ENCODE peak calls at places on chromosomes 1 and 21, in five cellular contexts. One of them, this sample, is unnamed.
A peak's percentile ranks its signal among the peaks of the same experiment; 100 is the strongest.

GRCh38 chr1:168621356-168621755 is 45.0 kb downstream of the XCL1 start:
- DNase-seq in stimulated activated CD8-positive, alpha-beta memory T cell treated with anti-CD3 and anti-CD28 coated beads, Interleukin-4, amount 100 ng/mL, for 24 hours: no peak
- DNase-seq in activated T-cell treated with anti-CD3 and anti-CD28 coated beads, Interleukin-2, amount 50 U/mL, for 48 hours: no peak
- DNase-seq in activated CD4-positive, alpha-beta T cell treated with anti-CD3 and anti-CD28 coated beads, Interleukin-2, amount 50 U/mL, for 1 hour: no peak
- DNase-seq in head of caudate nucleus: no peak
- DNase-seq in this sample: peak; percentile 56

GRCh38 chr1:201538618-201539551 is at the start of gene NAV1:
- DNase-seq in stimulated activated CD8-positive, alpha-beta memory T cell treated with anti-CD3 and anti-CD28 coated beads, Interleukin-4, amount 100 ng/mL, for 24 hours: no peak
- DNase-seq in activated T-cell treated with anti-CD3 and anti-CD28 coated beads, Interleukin-2, amount 50 U/mL, for 48 hours: no peak
- DNase-seq in activated CD4-positive, alpha-beta T cell treated with anti-CD3 and anti-CD28 coated beads, Interleukin-2, amount 50 U/mL, for 1 hour: no peak
- DNase-seq in head of caudate nucleus: peak; percentile 89
- DNase-seq in this sample: peak; percentile 89

GRCh38 chr1:196608401-196609113 is at the start of gene KCNT2:
- DNase-seq in stimulated activated CD8-positive, alpha-beta memory T cell treated with anti-CD3 and anti-CD28 coated beads, Interleukin-4, amount 100 ng/mL, for 24 hours: no peak
- DNase-seq in activated T-cell treated with anti-CD3 and anti-CD28 coated beads, Interleukin-2, amount 50 U/mL, for 48 hours: no peak
- DNase-seq in activated CD4-positive, alpha-beta T cell treated with anti-CD3 and anti-CD28 coated beads, Interleukin-2, amount 50 U/mL, for 1 hour: no peak
- DNase-seq in head of caudate nucleus: peak; percentile 53
- DNase-seq in this sample: peak; percentile 88

GRCh38 chr1:91885331-91885715 is 628 bp downstream of the TGFBR3 start:
- DNase-seq in stimulated activated CD8-positive, alpha-beta memory T cell treated with anti-CD3 and anti-CD28 coated beads, Interleukin-4, amount 100 ng/mL, for 24 hours: peak; percentile 15
- DNase-seq in activated T-cell treated with anti-CD3 and anti-CD28 coated beads, Interleukin-2, amount 50 U/mL, for 48 hours: peak; percentile 56
- DNase-seq in activated CD4-positive, alpha-beta T cell treated with anti-CD3 and anti-CD28 coated beads, Interleukin-2, amount 50 U/mL, for 1 hour: no peak
- DNase-seq in head of caudate nucleus: peak; percentile 56
- DNase-seq in this sample: peak; percentile 47

GRCh38 chr1:2391034-2391384 is 345 bp downstream of the MORN1 start:
- DNase-seq in stimulated activated CD8-positive, alpha-beta memory T cell treated with anti-CD3 and anti-CD28 coated beads, Interleukin-4, amount 100 ng/mL, for 24 hours: no peak
- DNase-seq in activated T-cell treated with anti-CD3 and anti-CD28 coated beads, Interleukin-2, amount 50 U/mL, for 48 hours: no peak
- DNase-seq in activated CD4-positive, alpha-beta T cell treated with anti-CD3 and anti-CD28 coated beads, Interleukin-2, amount 50 U/mL, for 1 hour: no peak
- DNase-seq in head of caudate nucleus: no peak
- DNase-seq in this sample: peak; percentile 42

GRCh38 chr1:28199328-28200233 is 23.1 kb upstream of the PTAFR start:
- DNase-seq in stimulated activated CD8-positive, alpha-beta memory T cell treated with anti-CD3 and anti-CD28 coated beads, Interleukin-4, amount 100 ng/mL, for 24 hours: peak; percentile 45
- DNase-seq in activated T-cell treated with anti-CD3 and anti-CD28 coated beads, Interleukin-2, amount 50 U/mL, for 48 hours: peak; percentile 77
- DNase-seq in activated CD4-positive, alpha-beta T cell treated with anti-CD3 and anti-CD28 coated beads, Interleukin-2, amount 50 U/mL, for 1 hour: peak; percentile 27
- DNase-seq in head of caudate nucleus: no peak
- DNase-seq in this sample: no peak

GRCh38 chr1:5734996-5735395 is 257.2 kb downstream of the NPHP4 start:
- DNase-seq in stimulated activated CD8-positive, alpha-beta memory T cell treated with anti-CD3 and anti-CD28 coated beads, Interleukin-4, amount 100 ng/mL, for 24 hours: no peak
- DNase-seq in activated T-cell treated with anti-CD3 and anti-CD28 coated beads, Interleukin-2, amount 50 U/mL, for 48 hours: no peak
- DNase-seq in activated CD4-positive, alpha-beta T cell treated with anti-CD3 and anti-CD28 coated beads, Interleukin-2, amount 50 U/mL, for 1 hour: no peak
- DNase-seq in head of caudate nucleus: no peak
- DNase-seq in this sample: no peak

GRCh38 chr1:212677136-212677535 is 22.5 kb downstream of the BATF3 start:
- DNase-seq in stimulated activated CD8-positive, alpha-beta memory T cell treated with anti-CD3 and anti-CD28 coated beads, Interleukin-4, amount 100 ng/mL, for 24 hours: no peak
- DNase-seq in activated T-cell treated with anti-CD3 and anti-CD28 coated beads, Interleukin-2, amount 50 U/mL, for 48 hours: no peak
- DNase-seq in activated CD4-positive, alpha-beta T cell treated with anti-CD3 and anti-CD28 coated beads, Interleukin-2, amount 50 U/mL, for 1 hour: no peak
- DNase-seq in head of caudate nucleus: no peak
- DNase-seq in this sample: no peak

GRCh38 chr1:11320153-11320936 is 47.3 kb downstream of the UBIAD1 start:
- DNase-seq in stimulated activated CD8-positive, alpha-beta memory T cell treated with anti-CD3 and anti-CD28 coated beads, Interleukin-4, amount 100 ng/mL, for 24 hours: peak; percentile 15
- DNase-seq in activated T-cell treated with anti-CD3 and anti-CD28 coated beads, Interleukin-2, amount 50 U/mL, for 48 hours: peak; percentile 65
- DNase-seq in activated CD4-positive, alpha-beta T cell treated with anti-CD3 and anti-CD28 coated beads, Interleukin-2, amount 50 U/mL, for 1 hour: peak; percentile 33
- DNase-seq in head of caudate nucleus: peak; percentile 68
- DNase-seq in this sample: no peak

GRCh38 chr21:38460171-38460742 is 38.0 kb downstream of the ERG start:
- DNase-seq in stimulated activated CD8-positive, alpha-beta memory T cell treated with anti-CD3 and anti-CD28 coated beads, Interleukin-4, amount 100 ng/mL, for 24 hours: no peak
- DNase-seq in activated T-cell treated with anti-CD3 and anti-CD28 coated beads, Interleukin-2, amount 50 U/mL, for 48 hours: no peak
- DNase-seq in activated CD4-positive, alpha-beta T cell treated with anti-CD3 and anti-CD28 coated beads, Interleukin-2, amount 50 U/mL, for 1 hour: no peak
- DNase-seq in head of caudate nucleus: no peak
- DNase-seq in this sample: peak; percentile 30

GRCh38 chr1:180586671-180587155 is 27.9 kb downstream of the OVAAL start:
- DNase-seq in stimulated activated CD8-positive, alpha-beta memory T cell treated with anti-CD3 and anti-CD28 coated beads, Interleukin-4, amount 100 ng/mL, for 24 hours: no peak
- DNase-seq in activated T-cell treated with anti-CD3 and anti-CD28 coated beads, Interleukin-2, amount 50 U/mL, for 48 hours: no peak
- DNase-seq in activated CD4-positive, alpha-beta T cell treated with anti-CD3 and anti-CD28 coated beads, Interleukin-2, amount 50 U/mL, for 1 hour: no peak
- DNase-seq in head of caudate nucleus: no peak
- DNase-seq in this sample: peak; percentile 58

GRCh38 chr1:23103001-23103879 is 65.4 kb downstream of the LUZP1 start:
- DNase-seq in stimulated activated CD8-positive, alpha-beta memory T cell treated with anti-CD3 and anti-CD28 coated beads, Interleukin-4, amount 100 ng/mL, for 24 hours: no peak
- DNase-seq in activated T-cell treated with anti-CD3 and anti-CD28 coated beads, Interleukin-2, amount 50 U/mL, for 48 hours: no peak
- DNase-seq in activated CD4-positive, alpha-beta T cell treated with anti-CD3 and anti-CD28 coated beads, Interleukin-2, amount 50 U/mL, for 1 hour: no peak
- DNase-seq in head of caudate nucleus: no peak
- DNase-seq in this sample: peak; percentile 65

GRCh38 chr1:72397786-72398185 is 115.4 kb upstream of the NEGR1 start:
- DNase-seq in stimulated activated CD8-positive, alpha-beta memory T cell treated with anti-CD3 and anti-CD28 coated beads, Interleukin-4, amount 100 ng/mL, for 24 hours: no peak
- DNase-seq in activated T-cell treated with anti-CD3 and anti-CD28 coated beads, Interleukin-2, amount 50 U/mL, for 48 hours: no peak
- DNase-seq in activated CD4-positive, alpha-beta T cell treated with anti-CD3 and anti-CD28 coated beads, Interleukin-2, amount 50 U/mL, for 1 hour: no peak
- DNase-seq in head of caudate nucleus: no peak
- DNase-seq in this sample: peak; percentile 24

GRCh38 chr1:230171337-230172015 is 104.4 kb downstream of the GALNT2 start:
- DNase-seq in stimulated activated CD8-positive, alpha-beta memory T cell treated with anti-CD3 and anti-CD28 coated beads, Interleukin-4, amount 100 ng/mL, for 24 hours: no peak
- DNase-seq in activated T-cell treated with anti-CD3 and anti-CD28 coated beads, Interleukin-2, amount 50 U/mL, for 48 hours: no peak
- DNase-seq in activated CD4-positive, alpha-beta T cell treated with anti-CD3 and anti-CD28 coated beads, Interleukin-2, amount 50 U/mL, for 1 hour: no peak
- DNase-seq in head of caudate nucleus: no peak
- DNase-seq in this sample: no peak

GRCh38 chr1:71717186-71717585 is 565.2 kb downstream of the NEGR1 start:
- DNase-seq in stimulated activated CD8-positive, alpha-beta memory T cell treated with anti-CD3 and anti-CD28 coated beads, Interleukin-4, amount 100 ng/mL, for 24 hours: no peak
- DNase-seq in activated T-cell treated with anti-CD3 and anti-CD28 coated beads, Interleukin-2, amount 50 U/mL, for 48 hours: no peak
- DNase-seq in activated CD4-positive, alpha-beta T cell treated with anti-CD3 and anti-CD28 coated beads, Interleukin-2, amount 50 U/mL, for 1 hour: no peak
- DNase-seq in head of caudate nucleus: no peak
- DNase-seq in this sample: no peak

GRCh38 chr1:217924924-217925323 is 293.8 kb downstream of the SPATA17 start:
- DNase-seq in stimulated activated CD8-positive, alpha-beta memory T cell treated with anti-CD3 and anti-CD28 coated beads, Interleukin-4, amount 100 ng/mL, for 24 hours: no peak
- DNase-seq in activated T-cell treated with anti-CD3 and anti-CD28 coated beads, Interleukin-2, amount 50 U/mL, for 48 hours: no peak
- DNase-seq in activated CD4-positive, alpha-beta T cell treated with anti-CD3 and anti-CD28 coated beads, Interleukin-2, amount 50 U/mL, for 1 hour: no peak
- DNase-seq in head of caudate nucleus: no peak
- DNase-seq in this sample: no peak

GRCh38 chr1:2598329-2598931 is 11.9 kb downstream of the PRXL2B start:
- DNase-seq in stimulated activated CD8-positive, alpha-beta memory T cell treated with anti-CD3 and anti-CD28 coated beads, Interleukin-4, amount 100 ng/mL, for 24 hours: no peak
- DNase-seq in activated T-cell treated with anti-CD3 and anti-CD28 coated beads, Interleukin-2, amount 50 U/mL, for 48 hours: no peak
- DNase-seq in activated CD4-positive, alpha-beta T cell treated with anti-CD3 and anti-CD28 coated beads, Interleukin-2, amount 50 U/mL, for 1 hour: no peak
- DNase-seq in head of caudate nucleus: no peak
- DNase-seq in this sample: no peak

GRCh38 chr1:157691285-157691920 is 9.2 kb downstream of the FCRL3 start:
- DNase-seq in stimulated activated CD8-positive, alpha-beta memory T cell treated with anti-CD3 and anti-CD28 coated beads, Interleukin-4, amount 100 ng/mL, for 24 hours: no peak
- DNase-seq in activated T-cell treated with anti-CD3 and anti-CD28 coated beads, Interleukin-2, amount 50 U/mL, for 48 hours: no peak
- DNase-seq in activated CD4-positive, alpha-beta T cell treated with anti-CD3 and anti-CD28 coated beads, Interleukin-2, amount 50 U/mL, for 1 hour: no peak
- DNase-seq in head of caudate nucleus: peak; percentile 51
- DNase-seq in this sample: peak; percentile 6

GRCh38 chr21:36835383-36835795 is 131.1 kb downstream of the HLCS start:
- DNase-seq in stimulated activated CD8-positive, alpha-beta memory T cell treated with anti-CD3 and anti-CD28 coated beads, Interleukin-4, amount 100 ng/mL, for 24 hours: no peak
- DNase-seq in activated T-cell treated with anti-CD3 and anti-CD28 coated beads, Interleukin-2, amount 50 U/mL, for 48 hours: no peak
- DNase-seq in activated CD4-positive, alpha-beta T cell treated with anti-CD3 and anti-CD28 coated beads, Interleukin-2, amount 50 U/mL, for 1 hour: no peak
- DNase-seq in head of caudate nucleus: no peak
- DNase-seq in this sample: no peak

GRCh38 chr1:202005958-202006357 is 4.4 kb upstream of the ELF3 start:
- DNase-seq in stimulated activated CD8-positive, alpha-beta memory T cell treated with anti-CD3 and anti-CD28 coated beads, Interleukin-4, amount 100 ng/mL, for 24 hours: no peak
- DNase-seq in activated T-cell treated with anti-CD3 and anti-CD28 coated beads, Interleukin-2, amount 50 U/mL, for 48 hours: no peak
- DNase-seq in activated CD4-positive, alpha-beta T cell treated with anti-CD3 and anti-CD28 coated beads, Interleukin-2, amount 50 U/mL, for 1 hour: no peak
- DNase-seq in head of caudate nucleus: peak; percentile 56
- DNase-seq in this sample: peak; percentile 45

GRCh38 chr21:43812139-43812821 is 22.9 kb downstream of the RRP1 start:
- DNase-seq in stimulated activated CD8-positive, alpha-beta memory T cell treated with anti-CD3 and anti-CD28 coated beads, Interleukin-4, amount 100 ng/mL, for 24 hours: no peak
- DNase-seq in activated T-cell treated with anti-CD3 and anti-CD28 coated beads, Interleukin-2, amount 50 U/mL, for 48 hours: no peak
- DNase-seq in activated CD4-positive, alpha-beta T cell treated with anti-CD3 and anti-CD28 coated beads, Interleukin-2, amount 50 U/mL, for 1 hour: no peak
- DNase-seq in head of caudate nucleus: no peak
- DNase-seq in this sample: no peak

GRCh38 chr1:6686294-6686693 is 15.3 kb downstream of the DNAJC11 start:
- DNase-seq in stimulated activated CD8-positive, alpha-beta memory T cell treated with anti-CD3 and anti-CD28 coated beads, Interleukin-4, amount 100 ng/mL, for 24 hours: no peak
- DNase-seq in activated T-cell treated with anti-CD3 and anti-CD28 coated beads, Interleukin-2, amount 50 U/mL, for 48 hours: no peak
- DNase-seq in activated CD4-positive, alpha-beta T cell treated with anti-CD3 and anti-CD28 coated beads, Interleukin-2, amount 50 U/mL, for 1 hour: no peak
- DNase-seq in head of caudate nucleus: no peak
- DNase-seq in this sample: peak; percentile 24

GRCh38 chr1:62691062-62691844 is 3.1 kb upstream of the DOCK7 start:
- DNase-seq in stimulated activated CD8-positive, alpha-beta memory T cell treated with anti-CD3 and anti-CD28 coated beads, Interleukin-4, amount 100 ng/mL, for 24 hours: no peak
- DNase-seq in activated T-cell treated with anti-CD3 and anti-CD28 coated beads, Interleukin-2, amount 50 U/mL, for 48 hours: no peak
- DNase-seq in activated CD4-positive, alpha-beta T cell treated with anti-CD3 and anti-CD28 coated beads, Interleukin-2, amount 50 U/mL, for 1 hour: no peak
- DNase-seq in head of caudate nucleus: peak; percentile 51
- DNase-seq in this sample: no peak

GRCh38 chr1:54012862-54013261 is 5.1 kb downstream of the LDLRAD1 start:
- DNase-seq in stimulated activated CD8-positive, alpha-beta memory T cell treated with anti-CD3 and anti-CD28 coated beads, Interleukin-4, amount 100 ng/mL, for 24 hours: no peak
- DNase-seq in activated T-cell treated with anti-CD3 and anti-CD28 coated beads, Interleukin-2, amount 50 U/mL, for 48 hours: no peak
- DNase-seq in activated CD4-positive, alpha-beta T cell treated with anti-CD3 and anti-CD28 coated beads, Interleukin-2, amount 50 U/mL, for 1 hour: no peak
- DNase-seq in head of caudate nucleus: peak; percentile 13
- DNase-seq in this sample: no peak

GRCh38 chr21:32771134-32771523 is 426 bp downstream of the PAXBP1 start:
- DNase-seq in stimulated activated CD8-positive, alpha-beta memory T cell treated with anti-CD3 and anti-CD28 coated beads, Interleukin-4, amount 100 ng/mL, for 24 hours: peak; percentile 21
- DNase-seq in activated T-cell treated with anti-CD3 and anti-CD28 coated beads, Interleukin-2, amount 50 U/mL, for 48 hours: peak; percentile 58
- DNase-seq in activated CD4-positive, alpha-beta T cell treated with anti-CD3 and anti-CD28 coated beads, Interleukin-2, amount 50 U/mL, for 1 hour: peak; percentile 38
- DNase-seq in head of caudate nucleus: peak; percentile 61
- DNase-seq in this sample: peak; percentile 70

GRCh38 chr1:227758366-227758765 is 23.1 kb downstream of the SNAP47 start:
- DNase-seq in stimulated activated CD8-positive, alpha-beta memory T cell treated with anti-CD3 and anti-CD28 coated beads, Interleukin-4, amount 100 ng/mL, for 24 hours: no peak
- DNase-seq in activated T-cell treated with anti-CD3 and anti-CD28 coated beads, Interleukin-2, amount 50 U/mL, for 48 hours: no peak
- DNase-seq in activated CD4-positive, alpha-beta T cell treated with anti-CD3 and anti-CD28 coated beads, Interleukin-2, amount 50 U/mL, for 1 hour: no peak
- DNase-seq in head of caudate nucleus: peak; percentile 89
- DNase-seq in this sample: no peak

This sample was measured in mesenchymal stem cell.